ENCODE peak calls at places on chromosome 13, in five cellular contexts. U is CD4-positive, CD25-positive, alpha-beta regulatory T cell; I is lower lobe of right lung; L is transverse colon; Z is brain microvascular endothelial cell. Y is an unnamed sample.

GRCh38 chr13:104984296-104984818 is 1551.1 kb downstream of the EFNB2 start:
- DNase-seq in U (no peak), I (no peak), L (no peak), Z (peak; percentile 81), Y (peak; percentile 39)

GRCh38 chr13:85974604-85975366 is 175.6 kb upstream of the SLITRK6 start:
- DNase-seq in U (no peak), I (no peak), L (no peak), Z (peak; percentile 7), Y (no peak)

GRCh38 chr13:91347996-91348905 is 764 bp downstream of the MIR17HG start:
- DNase-seq in U (peak; percentile 58), I (peak; percentile 72), L (peak; percentile 56), Z (no peak), Y (peak; percentile 53)

GRCh38 chr13:74528751-74529513 is 394.7 kb upstream of the KLF12 start:
- DNase-seq in U (no peak), I (no peak), L (no peak), Z (no peak), Y (no peak)

GRCh38 chr13:29573190-29573589 is 22.3 kb downstream of the SLC7A1 start:
- DNase-seq in U (no peak), I (no peak), L (peak; percentile 78), Z (no peak), Y (peak; percentile 53)

GRCh38 chr13:92221916-92222315 is 823.5 kb downstream of the GPC5 start:
- DNase-seq in U (no peak), I (no peak), L (no peak), Z (peak; percentile 65), Y (no peak)

GRCh38 chr13:40109324-40109958 is 454.0 kb downstream of the COG6 start:
- DNase-seq in U (no peak), I (no peak), L (no peak), Z (peak; percentile 96), Y (no peak)

GRCh38 chr13:47945738-47946137 is 55.3 kb downstream of the SUCLA2 start:
- DNase-seq in U (no peak), I (no peak), L (no peak), Z (peak; percentile 90), Y (no peak)

GRCh38 chr13:36999054-36999927 is at the start of gene ALG5:
- DNase-seq in U (peak; percentile 90), I (peak; percentile 94), L (peak; percentile 93), Z (peak; percentile 70), Y (peak; percentile 92)

GRCh38 chr13:36998624-36999041 is 507 bp downstream of the ALG5 start:
- DNase-seq in U (no peak), I (peak; percentile 49), L (peak; percentile 11), Z (no peak), Y (no peak)

GRCh38 chr13:36997716-36998427 is 1.3 kb downstream of the ALG5 start:
- DNase-seq in U (no peak), I (no peak), L (no peak), Z (no peak), Y (no peak)

DNA sequence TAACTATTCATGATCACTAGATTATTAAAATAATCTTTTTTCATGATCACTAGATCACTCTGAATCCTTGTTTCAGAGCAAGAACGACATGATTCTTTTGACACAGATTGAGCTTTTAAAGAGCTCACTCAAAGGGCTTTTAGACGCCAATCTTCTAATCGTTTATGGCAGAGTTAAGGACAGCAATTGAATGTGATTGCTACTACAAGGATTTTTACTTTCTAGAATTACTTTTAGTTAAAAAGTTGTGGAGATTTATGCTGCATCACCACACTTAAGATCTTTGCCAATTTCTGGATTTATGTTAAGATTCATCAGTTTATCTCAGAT is 1.3 kb downstream of the EXOSC8 start:
- DNase-seq in U (no peak), I (no peak), L (no peak), Z (no peak), Y (no peak)
- H3K27ac ChIP-seq in U (peak overlapping the region; percentile 98), I (no peak overlapping the region), L (no peak overlapping the region), Z (no peak overlapping the region), Y (peak overlapping the region; percentile 96)

DNA sequence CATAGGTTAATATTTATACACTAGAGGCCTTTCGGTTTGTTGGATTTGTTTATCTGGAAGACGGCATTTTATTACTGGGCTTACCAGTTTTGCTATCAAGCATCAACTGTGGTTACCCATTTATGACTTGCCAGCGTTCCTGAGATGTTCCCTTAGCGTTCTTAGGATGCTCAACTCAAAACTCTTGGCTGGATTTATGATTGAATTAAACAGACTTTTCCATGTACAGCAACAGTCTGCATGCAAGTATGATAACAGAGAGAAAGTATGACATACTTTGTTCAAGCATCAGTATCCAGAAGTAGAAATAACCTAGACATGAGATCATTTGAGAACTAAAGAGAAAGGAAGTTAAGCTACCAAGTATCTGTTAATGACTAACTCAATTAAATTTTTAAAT is 29.9 kb upstream of the RNF113B start:
- DNase-seq in U (no peak), I (no peak), L (no peak), Z (peak; percentile 91), Y (no peak)
- H3K4me3 ChIP-seq in U (no peak overlapping the region), I (no peak overlapping the region), L (no peak overlapping the region), Z (no peak overlapping the region), Y (no peak overlapping the region)

GRCh38 chr13:109699628-109700071 is 86.7 kb downstream of the IRS2 start:
- DNase-seq in U (no peak), I (no peak), L (no peak), Z (no peak), Y (no peak)
- H3K27ac ChIP-seq in U (no peak overlapping the region), I (no peak overlapping the region), L (peak overlapping the region; percentile 53), Z (no peak overlapping the region), Y (no peak overlapping the region)

DNA sequence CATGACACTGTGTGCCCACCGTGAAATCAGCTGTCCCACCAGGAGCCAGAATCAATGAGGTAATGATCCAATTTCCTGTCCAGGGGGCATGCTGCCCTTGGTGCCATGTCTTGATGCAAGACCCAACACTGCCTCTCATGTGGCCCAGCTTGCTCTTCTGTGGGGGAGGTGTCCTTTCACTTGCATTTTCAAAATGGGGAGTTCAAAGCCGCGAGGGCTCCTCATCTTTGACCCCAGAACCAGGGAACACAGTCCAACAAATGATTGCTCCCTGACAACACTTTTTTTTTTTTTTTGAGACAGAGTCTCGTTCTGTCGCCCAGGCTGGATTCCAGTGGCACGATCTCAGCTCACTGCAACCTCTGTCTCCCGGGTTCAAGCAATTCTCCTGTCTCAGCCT is 64.1 kb downstream of the FGF9 start:
- DNase-seq in U (no peak), I (no peak), L (no peak), Z (no peak), Y (no peak)
- H3K4me3 ChIP-seq in U (no peak overlapping the region), I (no peak overlapping the region), L (no peak overlapping the region), Z (no peak overlapping the region), Y (no peak overlapping the region)

DNA sequence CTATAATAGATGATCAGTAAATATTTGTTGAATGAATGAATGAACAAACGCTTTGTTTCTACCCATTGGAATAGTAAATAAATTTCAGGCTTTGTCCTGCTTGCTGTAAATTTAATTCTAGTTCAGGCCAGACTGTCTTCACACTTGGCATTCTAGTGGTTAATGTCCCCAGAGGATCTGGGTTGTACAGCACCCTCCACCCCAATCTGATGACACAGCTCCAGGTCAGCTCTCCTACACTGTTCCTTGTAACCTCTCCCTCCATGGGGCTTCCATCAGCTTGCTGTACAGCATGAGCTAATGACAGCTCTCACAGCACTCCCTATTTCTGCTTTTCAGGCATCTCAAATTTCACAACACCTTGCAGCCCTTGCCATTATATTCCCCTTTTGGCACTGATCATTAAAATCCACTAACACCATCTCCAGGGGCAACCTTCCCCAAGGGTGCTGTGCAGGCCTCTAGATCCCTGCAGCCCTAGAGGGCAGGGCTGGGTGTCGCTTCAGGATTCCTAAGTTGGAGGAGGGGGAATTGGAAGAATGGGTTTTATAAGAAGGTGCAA is 12.7 kb upstream of the KL start:
- DNase-seq in U (no peak), I (no peak), L (no peak), Z (no peak), Y (no peak)
- H3K27ac ChIP-seq in U (no peak overlapping the region), I (peak overlapping the region; percentile 82), L (no peak overlapping the region), Z (no peak overlapping the region), Y (peak overlapping the region; percentile 63)

DNA sequence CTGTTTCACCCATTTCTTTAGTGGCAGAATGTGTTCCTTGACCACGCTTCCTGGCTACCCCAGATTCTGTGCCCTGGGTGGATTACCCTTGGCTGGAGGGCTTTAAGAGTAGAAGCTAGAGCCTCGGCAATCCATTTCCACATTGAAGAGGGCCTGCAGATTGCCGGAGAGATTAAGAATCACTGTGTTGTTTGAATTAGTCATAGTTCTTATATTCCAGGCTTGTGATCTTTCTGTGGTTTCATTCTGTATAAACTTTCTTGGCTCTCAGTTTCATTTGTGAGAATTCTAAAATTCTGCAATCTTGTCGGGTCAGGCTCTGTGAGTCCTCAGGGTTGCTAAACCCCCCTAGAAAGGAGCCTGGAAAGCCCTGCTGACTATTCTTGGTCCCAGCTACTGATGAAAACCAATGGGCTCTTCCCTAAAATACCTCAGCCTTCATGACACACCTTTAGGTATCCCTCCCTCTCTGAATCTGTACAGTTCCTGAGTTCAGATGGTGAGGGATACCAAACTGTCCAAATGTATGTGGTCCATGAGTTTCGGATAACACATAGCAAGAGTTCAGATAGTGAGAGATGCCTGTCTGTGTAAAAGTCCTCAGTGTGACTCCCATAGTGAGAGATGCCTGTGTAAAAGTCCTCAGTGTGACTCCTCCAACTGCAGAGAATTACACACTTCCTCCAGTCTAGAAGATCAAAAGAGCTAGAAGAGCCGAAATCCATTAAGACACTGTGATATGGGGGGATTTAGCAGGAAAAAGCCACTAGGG is 4.3 kb downstream of the PHF11 start:
- DNase-seq in U (no peak), I (no peak), L (no peak), Z (peak; percentile 63), Y (no peak)
- H3K4me3 ChIP-seq in U (peak overlapping the region; percentile 73), I (no peak overlapping the region), L (no peak overlapping the region), Z (no peak overlapping the region), Y (no peak overlapping the region)

GRCh38 chr13:76875256-76875655 is 10.9 kb downstream of the KCTD12 start:
- DNase-seq in U (no peak), I (no peak), L (no peak), Z (no peak), Y (no peak)

GRCh38 chr13:76879876-76880270 is 6.3 kb downstream of the KCTD12 start:
- DNase-seq in U (no peak), I (no peak), L (no peak), Z (no peak), Y (no peak)

GRCh38 chr13:76874466-76874865 is 11.7 kb downstream of the KCTD12 start:
- DNase-seq in U (no peak), I (no peak), L (no peak), Z (no peak), Y (no peak)

GRCh38 chr13:76879211-76879875 is 6.9 kb downstream of the KCTD12 start:
- DNase-seq in U (peak; percentile 20), I (peak; percentile 81), L (peak; percentile 46), Z (peak; percentile 85), Y (peak; percentile 38)

GRCh38 chr13:76878043-76878442 is 8.2 kb downstream of the KCTD12 start:
- DNase-seq in U (no peak), I (no peak), L (no peak), Z (no peak), Y (no peak)
- H3K27ac ChIP-seq in U (no peak overlapping the region), I (peak overlapping the region; percentile 74), L (no peak overlapping the region), Z (no peak overlapping the region), Y (no peak overlapping the region)

GRCh38 chr13:44142911-44143665 is 230.5 kb upstream of the SERP2 start:
- DNase-seq in U (no peak), I (no peak), L (no peak), Z (peak; percentile 80), Y (no peak)
- H3K4me3 ChIP-seq in U (no peak overlapping the region), I (peak overlapping the region; percentile 54), L (no peak overlapping the region), Z (peak overlapping the region; percentile 59), Y (peak overlapping the region; percentile 55)

Y was measured in stomach.